ENCODE peak calls at places on chromosome 16, in eight cellular contexts. O is psoas muscle; T is GM12865; Z is gastrocnemius medialis; G is CD8-positive, alpha-beta T cell; N is astrocyte of the cerebellum; W is osteoblast; B is lung. D is an unnamed sample.

GRCh38 chr16:17520567-17520966 is 49.8 kb upstream of the XYLT1 start:
- DNase-seq in O (no peak), T (no peak), Z (no peak), G (no peak), N (no peak), W (no peak), B (no peak), D (no peak)

GRCh38 chr16:83245061-83245460 is 562.7 kb upstream of the HSBP1 start:
- DNase-seq in O (no peak), T (no peak), Z (no peak), G (no peak), N (peak; percentile 53), W (no peak), B (no peak), D (no peak)

GRCh38 chr16:3949287-3949686 is 68.8 kb upstream of the CREBBP start:
- DNase-seq in O (peak; percentile 59), T (no peak), Z (no peak), G (no peak), N (no peak), W (peak; percentile 41), B (no peak), D (peak; percentile 54)

GRCh38 chr16:31471875-31472558 is at the start of gene TGFB1I1:
- DNase-seq in O (peak; percentile 73), T (no peak), Z (no peak), G (no peak), N (no peak), W (peak; percentile 98), B (no peak), D (no peak)

GRCh38 chr16:56303066-56303705 is 111.9 kb downstream of the GNAO1 start:
- DNase-seq in O (no peak), T (no peak), Z (no peak), G (no peak), N (no peak), W (no peak), B (no peak), D (no peak)

GRCh38 chr16:70529051-70529777 is 5.6 kb downstream of the SF3B3 start:
- DNase-seq in O (no peak), T (peak; percentile 37), Z (no peak), G (no peak), N (peak; percentile 49), W (peak; percentile 88), B (no peak), D (no peak)

GRCh38 chr16:69123894-69124293 is 8.5 kb downstream of the CHTF8 start:
- DNase-seq in O (no peak), T (peak; percentile 79), Z (no peak), G (peak; percentile 64), N (peak; percentile 72), W (peak; percentile 91), B (no peak), D (no peak)

GRCh38 chr16:14362774-14363371 is 267.2 kb downstream of the PARN start:
- DNase-seq in O (no peak), T (no peak), Z (peak; percentile 44), G (no peak), N (peak; percentile 20), W (peak; percentile 80), B (no peak), D (no peak)

GRCh38 chr16:14003119-14003570 is 68.0 kb upstream of the MRTFB start:
- DNase-seq in O (peak; percentile 74), T (no peak), Z (no peak), G (no peak), N (no peak), W (peak; percentile 85), B (peak; percentile 56), D (no peak)

GRCh38 chr16:75265911-75266701 is 14.7 kb upstream of the BCAR1 start:
- DNase-seq in O (peak; percentile 90), T (peak; percentile 82), Z (peak; percentile 70), G (no peak), N (no peak), W (peak; percentile 100), B (peak; percentile 82), D (peak; percentile 90)

GRCh38 chr16:31569360-31569717 is 41.6 kb downstream of the AHSP start:
- DNase-seq in O (no peak), T (no peak), Z (no peak), G (no peak), N (no peak), W (peak; percentile 52), B (no peak), D (no peak)

GRCh38 chr16:85665373-85665740 is 23.4 kb downstream of the GINS2 start:
- DNase-seq in O (no peak), T (no peak), Z (no peak), G (no peak), N (no peak), W (no peak), B (no peak), D (peak; percentile 62)

GRCh38 chr16:353404-354285 is 1.1 kb upstream of the AXIN1 start:
- DNase-seq in O (no peak), T (no peak), Z (no peak), G (no peak), N (no peak), W (peak; percentile 90), B (no peak), D (no peak)

GRCh38 chr16:354286-354881 is 1.9 kb upstream of the AXIN1 start:
- DNase-seq in O (peak; percentile 50), T (no peak), Z (no peak), G (no peak), N (no peak), W (peak; percentile 52), B (no peak), D (no peak)

GRCh38 chr16:354971-355441 is 2.5 kb upstream of the AXIN1 start:
- DNase-seq in O (no peak), T (no peak), Z (no peak), G (peak; percentile 72), N (no peak), W (peak; percentile 66), B (no peak), D (no peak)

GRCh38 chr16:351804-352520 is 561 bp downstream of the AXIN1 start:
- DNase-seq in O (no peak), T (peak; percentile 34), Z (no peak), G (no peak), N (no peak), W (peak; percentile 96), B (no peak), D (no peak)

DNA sequence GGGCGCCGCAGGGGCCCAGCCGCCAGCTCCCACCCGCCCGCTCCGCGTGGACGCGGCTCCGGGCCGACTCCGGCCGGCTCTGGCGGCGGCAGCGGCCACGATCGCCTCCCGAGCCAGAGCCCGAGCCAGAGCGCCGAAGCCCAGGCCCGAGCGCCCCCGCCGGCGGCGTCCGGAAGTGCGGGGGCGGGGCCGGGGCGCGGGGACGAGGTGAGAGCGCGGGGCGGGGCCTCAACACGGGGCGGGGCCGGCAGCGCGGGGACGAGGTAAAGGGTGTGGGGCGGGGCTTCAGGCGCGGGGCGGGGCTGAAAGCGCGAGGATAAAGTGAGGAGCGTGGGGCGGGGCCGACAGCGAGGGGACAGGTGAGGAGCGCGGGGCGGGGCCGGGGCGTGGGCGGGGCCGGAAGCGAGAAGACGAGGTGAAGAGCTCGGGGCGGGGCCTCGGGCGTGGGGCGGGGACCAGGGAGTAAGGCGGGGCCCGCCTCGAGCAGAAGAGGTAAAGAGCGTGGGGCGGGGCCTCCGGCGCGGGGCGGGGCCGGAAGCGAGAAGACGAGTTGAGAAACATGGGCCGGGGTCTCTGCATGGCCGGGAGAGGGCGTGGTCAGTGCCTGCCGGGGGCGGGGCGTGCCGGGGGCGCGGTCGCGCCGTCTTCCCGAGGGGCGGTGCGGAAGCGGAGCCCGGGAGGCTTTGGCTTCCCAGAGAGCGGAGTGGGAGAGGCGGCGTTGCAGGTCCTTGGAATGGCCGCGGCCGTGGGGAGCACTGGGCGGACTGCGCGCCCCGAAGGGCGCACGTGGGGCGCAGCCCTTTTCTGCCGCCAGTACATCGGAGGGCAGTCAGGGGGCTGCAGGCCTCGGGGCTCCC is at the start of gene AXIN1:
- DNase-seq in O (peak; percentile 99), T (peak; percentile 99), Z (peak; percentile 99), G (peak; percentile 100), N (peak; percentile 76), W (peak; percentile 100), B (peak; percentile 100), D (peak; percentile 99)
- TF ChIP-seq CTCF in O (peak; percentile 47), T (peak; percentile 66), Z (peak; percentile 49), G (peak; percentile 17), N (peak; percentile 35), W (peak; percentile 12), B (peak; percentile 34), D (peak; percentile 71)

GRCh38 chr16:27083861-27084261 is 17.1 kb downstream of the C16orf82 start:
- DNase-seq in O (no peak), T (no peak), Z (no peak), G (no peak), N (no peak), W (no peak), B (no peak), D (no peak)

GRCh38 chr16:27085182-27085581 is 18.5 kb downstream of the C16orf82 start:
- DNase-seq in O (no peak), T (no peak), Z (no peak), G (no peak), N (no peak), W (no peak), B (no peak), D (no peak)

GRCh38 chr16:27084296-27085065 is 17.8 kb downstream of the C16orf82 start:
- DNase-seq in O (no peak), T (no peak), Z (no peak), G (no peak), N (no peak), W (no peak), B (no peak), D (no peak)

DNA sequence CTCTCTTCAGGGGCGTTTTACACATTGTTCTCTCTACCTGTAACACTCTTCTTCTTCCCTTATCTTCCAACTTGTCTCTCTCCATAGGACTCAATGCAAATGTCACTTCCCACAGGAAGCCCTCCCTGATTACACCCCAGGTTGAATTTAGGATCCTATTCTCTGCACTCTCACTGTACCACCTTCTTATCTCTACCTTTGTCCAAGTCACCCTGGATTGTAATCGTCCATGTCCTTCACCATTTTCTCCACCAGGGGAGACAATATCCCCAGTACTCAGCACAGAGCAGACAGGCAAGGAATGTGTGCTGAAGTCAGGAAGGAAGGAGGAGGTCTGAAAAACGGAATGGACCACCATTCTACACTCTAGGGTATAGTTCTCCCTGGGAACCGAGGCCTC is 14.1 kb downstream of the C16orf82 start:
- DNase-seq in O (no peak), T (peak; percentile 2), Z (no peak), G (no peak), N (no peak), W (no peak), B (no peak), D (no peak)
- TF ChIP-seq CTCF in O (peak; percentile 6), T (peak; percentile 37), Z (no peak), G (no peak), N (peak; percentile 51), W (peak; percentile 51), B (no peak), D (peak; percentile 62)

DNA sequence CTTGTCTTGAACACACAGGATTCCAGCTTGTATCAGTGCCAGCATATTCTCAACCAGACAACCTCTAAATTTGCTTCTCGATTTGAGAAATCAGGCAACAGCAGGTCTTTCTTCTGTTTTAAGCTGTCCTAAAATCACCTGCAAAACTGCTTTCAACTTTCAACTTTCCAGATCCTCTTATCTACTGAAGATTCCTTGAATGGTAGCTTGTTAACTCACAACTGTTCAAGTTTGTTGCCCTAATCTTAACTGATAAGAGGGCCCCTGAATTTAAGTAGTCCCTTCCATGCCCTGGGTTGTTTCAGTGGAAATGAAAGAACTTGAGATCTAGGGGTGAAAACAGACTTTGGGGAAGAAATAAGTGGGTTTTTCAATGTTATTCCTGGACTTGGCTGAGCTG is 57.2 kb downstream of the CHD9 start:
- DNase-seq in O (no peak), T (no peak), Z (no peak), G (no peak), N (no peak), W (peak; percentile 68), B (no peak), D (no peak)
- TF ChIP-seq CTCF in O (no peak), T (no peak), Z (no peak), G (no peak), N (no peak), W (no peak), B (no peak), D (no peak)

GRCh38 chr16:87330646-87331045 is 13.5 kb upstream of the C16orf95 start:
- DNase-seq in O (peak; percentile 28), T (no peak), Z (no peak), G (no peak), N (no peak), W (peak; percentile 31), B (no peak), D (no peak)
- TF ChIP-seq CTCF in O (no peak), T (no peak), Z (no peak), G (no peak), N (no peak), W (no peak), B (no peak), D (no peak)

D was measured in chondrocyte.